ENCODE peak calls at places on chromosomes 5 and 9, in six cellular contexts. V, F, U, O, Q and E are unnamed samples.

GRCh38 chr9:134158242-134158641 is 6.1 kb downstream of the RNU6ATAC start:
- DNase-seq in V (no peak), U (no peak), Q (no peak), F (no peak), O (no peak), E (no peak)

GRCh38 chr5:167261309-167262100 is 1029.9 kb upstream of the WWC1 start:
- DNase-seq in O (peak), V (no peak), Q (no peak), F (no peak), U (no peak), E (peak)

GRCh38 chr5:147520450-147520849 is 10.6 kb upstream of the DPYSL3 start:
- DNase-seq in V (no peak), U (no peak), O (no peak), F (no peak), Q (no peak), E (no peak)

GRCh38 chr5:23655674-23656073 is 148.3 kb downstream of the PRDM9 start:
- DNase-seq in Q (no peak), V (no peak), F (no peak), O (no peak), U (no peak), E (no peak)

GRCh38 chr5:15993334-15993733 is 186.3 kb downstream of the MARCHF11 start:
- DNase-seq in O (no peak), U (no peak), Q (no peak), F (peak), V (no peak), E (peak)

GRCh38 chr5:137376127-137376526 is 123.0 kb downstream of the SPOCK1 start:
- DNase-seq in Q (peak), F (no peak), O (no peak), U (no peak), V (no peak), E (no peak)

GRCh38 chr5:2888520-2889060 is 137.1 kb upstream of the IRX2 start:
- DNase-seq in V (no peak), U (no peak), Q (no peak), O (no peak), F (no peak), E (no peak)

GRCh38 chr5:61301820-61302563 is 30.1 kb upstream of the ZSWIM6 start:
- DNase-seq in V (no peak), O (peak), F (peak), Q (peak), U (peak), E (peak)

GRCh38 chr5:141870871-141871270 is 7.3 kb downstream of the PCDH1 start:
- DNase-seq in F (no peak), U (no peak), V (no peak), O (no peak), Q (no peak), E (no peak)

GRCh38 chr5:151284392-151284967 is 19.1 kb downstream of the SLC36A3 start:
- DNase-seq in Q (no peak), F (no peak), O (no peak), U (no peak), V (no peak), E (no peak)
- TF ChIP-seq CTCF in Q (no peak), F (no peak), O (no peak), U (no peak), V (no peak), E (peak)

GRCh38 chr5:108521841-108522506 is 140.1 kb upstream of the FBXL17 start:
- DNase-seq in U (peak), F (peak), O (peak), Q (peak), V (no peak), E (peak)
- TF ChIP-seq CTCF in U (peak), F (peak), O (peak), Q (peak), V (peak), E (peak)

DNA sequence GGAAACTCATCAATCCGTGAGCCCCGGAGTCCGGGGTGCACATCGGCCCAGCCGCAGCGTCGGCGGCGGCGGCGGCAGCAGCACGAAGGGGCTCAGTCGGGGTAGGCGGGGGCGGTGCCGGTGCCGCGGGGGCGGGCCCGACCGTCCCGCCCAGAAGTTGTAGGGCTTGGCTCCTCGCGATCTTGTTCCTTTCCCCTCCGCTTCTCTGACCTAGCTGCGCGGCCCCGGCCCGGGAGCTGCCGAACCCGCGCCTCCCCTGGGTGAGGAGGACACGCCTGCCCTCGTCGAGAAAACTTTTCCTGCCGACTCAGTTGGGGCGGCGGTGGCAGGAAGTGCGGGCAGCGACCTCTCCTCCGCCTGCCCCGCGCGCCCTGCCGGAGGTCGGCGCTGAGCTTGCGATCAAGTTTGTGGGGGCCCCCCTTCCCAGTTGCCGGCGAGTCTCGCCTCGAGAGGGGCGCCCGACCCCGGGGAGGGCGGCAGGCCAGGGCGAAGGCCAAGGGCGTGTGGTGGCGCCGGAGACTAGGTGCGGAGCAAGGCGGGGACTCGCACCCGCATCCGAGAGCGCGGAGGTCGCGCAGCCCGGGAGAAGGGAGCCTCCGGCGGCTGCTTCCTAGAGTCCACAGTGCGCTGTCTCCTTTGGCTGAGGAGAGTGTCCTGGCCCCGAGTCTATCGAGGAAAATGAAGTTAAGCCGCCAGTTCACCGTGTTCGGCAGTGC is at the start of gene MAN2A1:
- DNase-seq in V (peak), Q (peak), O (peak), U (no peak), F (peak), E (peak)
- TF ChIP-seq CTCF in V (no peak), Q (no peak), O (no peak), U (no peak), F (no peak), E (no peak)

GRCh38 chr9:127194881-127195713 is 69.5 kb upstream of the GARNL3 start:
- DNase-seq in V (no peak), F (peak), O (peak), Q (no peak), U (no peak), E (no peak)
- TF ChIP-seq CTCF in V (peak), F (no peak), O (peak), Q (no peak), U (no peak), E (no peak)

DNA sequence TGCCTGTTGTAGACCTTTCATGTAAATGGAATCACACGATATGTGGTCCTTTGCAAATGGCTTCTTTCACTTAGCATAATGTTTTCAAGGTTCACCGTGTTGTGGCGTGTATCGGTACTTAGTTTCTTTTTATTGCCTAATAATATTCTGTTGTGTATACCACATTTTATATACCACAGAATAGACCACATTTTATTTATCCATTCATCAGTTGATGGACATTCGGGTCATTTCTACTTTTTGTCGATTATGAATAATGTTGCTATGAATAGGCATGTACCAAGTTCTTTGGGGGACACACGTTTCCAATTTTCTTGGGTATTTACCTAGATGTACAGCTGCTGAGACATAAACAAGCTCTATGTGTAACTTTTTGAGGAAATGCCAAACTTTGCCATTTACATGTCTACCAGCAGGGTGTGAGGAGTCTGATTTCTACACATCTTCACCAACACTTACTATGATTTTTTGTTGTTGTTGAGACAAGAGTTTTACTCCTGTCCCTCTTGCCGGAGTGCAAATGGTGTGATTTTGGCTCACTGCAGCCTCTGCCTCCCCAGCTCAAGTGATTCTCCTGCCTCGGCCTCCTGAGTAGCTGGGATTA is 144.7 kb downstream of the RGS3 start:
- DNase-seq in U (no peak), O (no peak), F (no peak), V (no peak), Q (no peak), E (no peak)
- TF ChIP-seq CTCF in U (peak), O (no peak), F (no peak), V (no peak), Q (no peak), E (no peak)

DNA sequence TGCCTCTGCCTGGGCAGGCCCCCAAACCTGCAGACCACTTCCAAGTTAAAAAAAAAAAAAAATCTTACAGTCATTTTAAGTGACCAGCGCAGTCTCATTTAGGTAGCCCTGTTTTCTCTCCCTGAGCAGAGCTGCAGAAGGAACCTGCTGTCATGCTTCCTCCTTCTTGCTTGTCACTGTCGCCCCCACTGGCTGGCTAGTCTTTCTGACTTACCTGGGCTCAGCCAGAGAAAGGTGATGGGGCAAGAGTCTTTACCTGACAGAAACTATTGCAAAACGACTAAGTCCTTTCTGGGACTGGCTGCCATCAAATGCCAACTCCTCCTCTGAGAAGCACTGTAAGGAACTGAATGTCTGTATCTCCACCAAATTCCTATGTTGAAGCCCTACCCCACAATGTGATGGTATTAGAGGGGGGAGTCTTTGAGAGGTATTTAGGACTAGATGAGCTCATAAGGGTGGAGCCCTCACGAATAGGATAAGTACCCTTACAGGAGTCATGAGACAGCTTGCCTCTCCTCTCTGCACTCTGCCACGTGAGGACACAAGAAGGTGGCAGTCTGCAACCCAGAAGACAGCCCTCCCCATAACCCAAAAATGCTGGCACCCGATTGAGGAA is 58.4 kb upstream of the SHC3 start:
- DNase-seq in U (no peak), O (no peak), Q (no peak), F (no peak), V (no peak), E (no peak)
- TF ChIP-seq CTCF in U (no peak), O (no peak), Q (no peak), F (no peak), V (no peak), E (no peak)

DNA sequence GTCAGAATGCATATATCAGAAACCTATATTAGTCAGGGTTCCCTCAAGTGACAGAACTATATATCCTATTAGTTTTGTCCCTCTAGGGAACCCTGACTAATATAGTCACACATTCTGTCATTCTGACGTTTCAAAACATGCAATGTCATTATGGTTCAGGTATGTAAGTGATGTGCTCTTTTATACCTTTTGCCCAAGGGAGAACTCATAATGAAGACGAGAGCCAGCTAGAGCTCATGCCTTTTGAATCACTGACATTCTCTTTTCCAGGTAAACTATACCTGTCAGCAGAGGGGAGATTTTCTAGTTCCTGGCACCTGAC is 576.7 kb downstream of the LRRC70 start:
- DNase-seq in F (no peak), V (no peak), O (no peak), U (no peak), Q (no peak), E (no peak)
- TF ChIP-seq CTCF in F (no peak), V (no peak), O (no peak), U (no peak), Q (no peak), E (no peak)

GRCh38 chr5:102792705-102793104 is 37.6 kb downstream of the PAM start:
- DNase-seq in F (peak), O (peak), U (no peak), V (no peak), Q (no peak), E (peak)
- TF ChIP-seq CTCF in F (peak), O (peak), U (peak), V (no peak), Q (peak), E (peak)

DNA sequence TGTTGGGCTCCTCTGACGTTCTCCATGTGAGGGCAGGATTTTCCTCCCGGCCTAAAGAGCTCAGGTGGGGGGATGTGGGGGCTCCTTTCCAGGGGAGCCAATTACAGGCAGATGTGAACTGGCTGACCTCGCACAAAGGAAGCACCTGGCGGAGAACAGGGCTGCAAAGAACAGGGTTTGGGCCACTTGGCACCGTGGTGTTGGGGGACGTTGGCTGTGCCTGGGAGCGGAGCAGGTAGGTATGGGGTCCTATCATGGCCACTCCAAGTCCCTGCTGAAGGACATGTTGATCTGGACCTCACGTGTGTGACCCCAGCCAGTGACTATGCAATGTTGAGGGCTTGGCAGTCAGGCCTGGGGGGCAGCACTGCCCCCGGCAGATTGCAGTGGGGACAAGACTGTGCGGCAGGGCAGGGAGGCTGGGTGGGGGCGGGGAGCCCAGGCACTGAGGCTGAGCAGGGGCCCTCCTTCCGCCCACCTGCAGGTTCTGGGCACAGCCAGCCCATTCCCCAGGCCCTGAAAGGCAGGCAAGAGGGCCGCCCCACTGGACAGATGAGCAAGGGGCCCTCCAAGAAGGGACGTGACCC is 19.4 kb downstream of the FIBCD1 start:
- DNase-seq in U (no peak), F (no peak), O (no peak), Q (no peak), V (no peak), E (no peak)
- TF ChIP-seq CTCF in U (no peak), F (no peak), O (no peak), Q (no peak), V (no peak), E (no peak)